ENCODE peak calls at places on chromosome 1, in seven cellular contexts. One of them, this sample, is unnamed.

GRCh38 chr1:18118078-18118477 is 10.5 kb downstream of the IGSF21 start:
- DNase-seq in K562: no peak
- DNase-seq in HepG2: no peak
- DNase-seq in HCT116: no peak
- DNase-seq in GM12878: no peak
- DNase-seq in SK-N-SH: no peak
- DNase-seq in H1: no peak
- DNase-seq in this sample: no peak

GRCh38 chr1:70072239-70072751 is 133.1 kb downstream of the LRRC40 start:
- DNase-seq in SK-N-SH: no peak
- DNase-seq in GM12878: no peak
- DNase-seq in HCT116: no peak
- DNase-seq in H1: no peak
- DNase-seq in HepG2: no peak
- DNase-seq in K562: no peak
- DNase-seq in this sample: no peak

GRCh38 chr1:8495928-8496401 is 178.1 kb downstream of the SLC45A1 start:
- DNase-seq in HepG2: no peak
- DNase-seq in HCT116: peak
- DNase-seq in H1: no peak
- DNase-seq in GM12878: no peak
- DNase-seq in SK-N-SH: no peak
- DNase-seq in K562: peak
- DNase-seq in this sample: no peak

GRCh38 chr1:209086486-209087192 is 496.9 kb upstream of the CAMK1G start:
- DNase-seq in GM12878: peak
- DNase-seq in K562: no peak
- DNase-seq in HCT116: no peak
- DNase-seq in HepG2: no peak
- DNase-seq in SK-N-SH: no peak
- DNase-seq in H1: no peak
- DNase-seq in this sample: no peak

GRCh38 chr1:39305555-39305954 is 101.1 kb downstream of the MACF1 start:
- DNase-seq in GM12878: peak
- DNase-seq in HCT116: no peak
- DNase-seq in H1: no peak
- DNase-seq in HepG2: no peak
- DNase-seq in SK-N-SH: peak
- DNase-seq in K562: no peak
- DNase-seq in this sample: no peak

GRCh38 chr1:215530401-215530984 is 36.6 kb upstream of the KCTD3 start:
- DNase-seq in HepG2: no peak
- DNase-seq in HCT116: no peak
- DNase-seq in K562: no peak
- DNase-seq in SK-N-SH: no peak
- DNase-seq in GM12878: no peak
- DNase-seq in H1: no peak
- DNase-seq in this sample: no peak

GRCh38 chr1:184025242-184025675 is 12.3 kb downstream of the COLGALT2 start:
- DNase-seq in HepG2: peak
- DNase-seq in K562: no peak
- DNase-seq in H1: no peak
- DNase-seq in GM12878: no peak
- DNase-seq in HCT116: no peak
- DNase-seq in SK-N-SH: no peak
- DNase-seq in this sample: peak

GRCh38 chr1:39625462-39626273 is 13.8 kb downstream of the HEYL start:
- DNase-seq in K562: no peak
- DNase-seq in HepG2: no peak
- DNase-seq in HCT116: no peak
- DNase-seq in GM12878: no peak
- DNase-seq in H1: no peak
- DNase-seq in SK-N-SH: peak
- DNase-seq in this sample: no peak

GRCh38 chr1:94081566-94082344 is 39.2 kb downstream of the ABCA4 start:
- DNase-seq in HCT116: no peak
- DNase-seq in SK-N-SH: no peak
- DNase-seq in GM12878: no peak
- DNase-seq in H1: no peak
- DNase-seq in HepG2: no peak
- DNase-seq in K562: no peak
- DNase-seq in this sample: no peak

GRCh38 chr1:167627865-167628641 is 2.0 kb upstream of the RCSD1 start:
- DNase-seq in K562: peak
- DNase-seq in H1: no peak
- DNase-seq in HCT116: no peak
- DNase-seq in SK-N-SH: no peak
- DNase-seq in GM12878: peak
- DNase-seq in HepG2: peak
- DNase-seq in this sample: no peak

GRCh38 chr1:3133671-3134070 is 64.7 kb downstream of the PRDM16 start:
- DNase-seq in H1: no peak
- DNase-seq in SK-N-SH: no peak
- DNase-seq in HepG2: peak
- DNase-seq in K562: no peak
- DNase-seq in HCT116: no peak
- DNase-seq in GM12878: no peak
- DNase-seq in this sample: no peak

GRCh38 chr1:195965475-195965874 is 642.8 kb downstream of the KCNT2 start:
- DNase-seq in K562: peak
- DNase-seq in HepG2: no peak
- DNase-seq in H1: no peak
- DNase-seq in HCT116: no peak
- DNase-seq in SK-N-SH: no peak
- DNase-seq in GM12878: no peak
- DNase-seq in this sample: no peak

GRCh38 chr1:232039303-232039702 is 412.7 kb downstream of the DISC1 start:
- DNase-seq in K562: no peak
- DNase-seq in HepG2: no peak
- DNase-seq in HCT116: no peak
- DNase-seq in SK-N-SH: no peak
- DNase-seq in H1: no peak
- DNase-seq in GM12878: no peak
- DNase-seq in this sample: no peak

GRCh38 chr1:160205242-160205973 is at the start of gene PEA15:
- DNase-seq in HCT116: peak
- DNase-seq in HepG2: no peak
- DNase-seq in K562: peak
- DNase-seq in H1: no peak
- DNase-seq in SK-N-SH: peak
- DNase-seq in GM12878: no peak
- DNase-seq in this sample: peak

GRCh38 chr1:157893681-157894080 is 52.1 kb upstream of the CD5L start:
- DNase-seq in HCT116: no peak
- DNase-seq in SK-N-SH: no peak
- DNase-seq in GM12878: no peak
- DNase-seq in H1: no peak
- DNase-seq in K562: no peak
- DNase-seq in HepG2: no peak
- DNase-seq in this sample: no peak

GRCh38 chr1:151839457-151840409 is at the start of gene C2CD4D:
- DNase-seq in HCT116: peak
- DNase-seq in K562: no peak
- DNase-seq in H1: peak
- DNase-seq in GM12878: peak
- DNase-seq in SK-N-SH: no peak
- DNase-seq in HepG2: peak
- DNase-seq in this sample: peak
- TF ChIP-seq YY1 in HCT116: no peak
- TF ChIP-seq YY1 in K562: no peak
- TF ChIP-seq YY1 in H1: no peak
- TF ChIP-seq YY1 in GM12878: no peak
- TF ChIP-seq YY1 in SK-N-SH: no peak
- TF ChIP-seq YY1 in HepG2: no peak
- TF ChIP-seq YY1 in this sample: no peak

GRCh38 chr1:42143875-42144274 is 9.3 kb upstream of the GUCA2B start:
- DNase-seq in K562: no peak
- DNase-seq in HCT116: no peak
- DNase-seq in HepG2: no peak
- DNase-seq in GM12878: no peak
- DNase-seq in H1: no peak
- DNase-seq in SK-N-SH: no peak
- DNase-seq in this sample: no peak

GRCh38 chr1:42145726-42146125 is 7.5 kb upstream of the GUCA2B start:
- DNase-seq in SK-N-SH: no peak
- DNase-seq in HepG2: no peak
- DNase-seq in H1: no peak
- DNase-seq in HCT116: no peak
- DNase-seq in K562: no peak
- DNase-seq in GM12878: no peak
- DNase-seq in this sample: no peak

GRCh38 chr1:42145190-42145716 is 8.0 kb upstream of the GUCA2B start:
- DNase-seq in H1: no peak
- DNase-seq in HCT116: no peak
- DNase-seq in SK-N-SH: no peak
- DNase-seq in HepG2: no peak
- DNase-seq in GM12878: no peak
- DNase-seq in K562: no peak
- DNase-seq in this sample: no peak

GRCh38 chr1:42142894-42143675 is 10.1 kb upstream of the GUCA2B start:
- DNase-seq in SK-N-SH: no peak
- DNase-seq in H1: no peak
- DNase-seq in HCT116: no peak
- DNase-seq in GM12878: no peak
- DNase-seq in HepG2: no peak
- DNase-seq in K562: no peak
- DNase-seq in this sample: no peak

DNA sequence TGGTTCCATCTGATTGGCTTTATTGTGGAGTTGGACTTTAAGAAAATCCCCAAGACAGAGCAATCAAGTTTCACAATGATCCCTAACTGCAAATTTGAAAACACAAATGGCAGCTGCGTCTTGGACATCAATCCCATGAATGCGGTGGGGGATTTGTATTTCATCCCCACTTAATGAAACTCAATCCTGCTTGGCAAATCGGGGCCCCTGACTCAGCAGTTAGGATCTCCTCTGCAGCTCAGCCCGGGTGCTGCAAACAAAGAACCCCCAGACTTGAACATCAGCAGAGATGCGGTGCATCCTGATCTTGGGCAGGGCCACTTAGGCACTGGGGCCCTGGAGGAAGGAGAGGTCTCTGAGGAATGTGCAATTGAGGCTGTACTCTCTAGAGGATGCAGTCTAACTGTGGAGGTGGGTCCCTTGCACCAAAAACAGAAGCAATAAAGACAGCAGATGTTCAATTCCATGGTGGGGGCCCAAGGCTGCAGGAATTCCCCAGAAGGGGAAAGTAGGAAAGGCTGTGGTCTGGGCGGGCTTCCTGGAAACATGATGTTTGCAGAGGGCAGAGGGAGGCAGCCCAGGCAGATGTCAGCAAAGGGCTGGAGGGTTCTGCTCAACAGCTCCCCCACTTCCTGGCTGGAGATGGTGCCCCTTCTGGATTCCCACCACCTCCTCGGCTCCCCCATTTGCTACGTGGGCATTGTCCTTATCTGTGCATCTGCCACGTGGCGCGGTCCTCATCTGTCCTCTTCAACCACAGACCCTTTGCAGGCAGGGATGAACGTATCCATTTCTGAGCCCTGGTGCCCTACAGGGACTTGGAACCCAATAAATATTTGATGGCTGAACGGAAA is 8.6 kb upstream of the GUCA2B start:
- DNase-seq in HCT116: no peak
- DNase-seq in GM12878: no peak
- DNase-seq in SK-N-SH: no peak
- DNase-seq in H1: no peak
- DNase-seq in K562: no peak
- DNase-seq in HepG2: no peak
- DNase-seq in this sample: no peak
- TF ChIP-seq YY1 in HCT116: no peak
- TF ChIP-seq YY1 in GM12878: no peak
- TF ChIP-seq YY1 in SK-N-SH: no peak
- TF ChIP-seq YY1 in H1: no peak
- TF ChIP-seq YY1 in K562: no peak
- TF ChIP-seq YY1 in HepG2: no peak
- TF ChIP-seq YY1 in this sample: no peak

DNA sequence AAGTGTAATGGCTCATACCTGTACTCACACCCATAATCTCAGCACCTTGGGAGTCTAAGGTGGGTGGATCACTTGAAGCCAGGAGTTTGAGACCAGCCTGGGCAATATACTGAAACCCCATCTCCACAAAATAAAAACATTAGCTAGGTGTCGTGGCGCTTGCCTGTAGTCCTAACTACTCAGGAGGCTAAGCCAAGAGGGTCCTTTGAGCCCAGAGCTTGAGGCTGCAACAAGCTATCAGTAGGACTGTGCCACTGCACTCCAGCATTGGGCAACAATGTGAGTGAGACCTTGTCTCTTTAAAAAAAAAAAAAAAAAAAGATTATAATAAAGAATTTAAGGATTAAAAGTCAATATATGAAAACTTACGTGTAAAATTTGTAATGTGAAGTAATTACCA is 11.7 kb downstream of the BPNT1 start:
- DNase-seq in SK-N-SH: no peak
- DNase-seq in GM12878: no peak
- DNase-seq in H1: no peak
- DNase-seq in HepG2: no peak
- DNase-seq in K562: no peak
- DNase-seq in HCT116: no peak
- DNase-seq in this sample: no peak
- TF ChIP-seq YY1 in SK-N-SH: no peak
- TF ChIP-seq YY1 in GM12878: no peak
- TF ChIP-seq YY1 in H1: no peak
- TF ChIP-seq YY1 in HepG2: no peak
- TF ChIP-seq YY1 in K562: no peak
- TF ChIP-seq YY1 in HCT116: no peak
- TF ChIP-seq YY1 in this sample: no peak

GRCh38 chr1:86504895-86505625 is 36.3 kb downstream of the CLCA1 start:
- DNase-seq in GM12878: no peak
- DNase-seq in SK-N-SH: no peak
- DNase-seq in HepG2: no peak
- DNase-seq in H1: no peak
- DNase-seq in HCT116: no peak
- DNase-seq in K562: no peak
- DNase-seq in this sample: no peak

GRCh38 chr1:86500731-86501130 is 32.0 kb downstream of the CLCA1 start:
- DNase-seq in HCT116: no peak
- DNase-seq in K562: no peak
- DNase-seq in H1: no peak
- DNase-seq in HepG2: no peak
- DNase-seq in GM12878: no peak
- DNase-seq in SK-N-SH: no peak
- DNase-seq in this sample: no peak

GRCh38 chr1:86502721-86503430 is 34.1 kb downstream of the CLCA1 start:
- DNase-seq in SK-N-SH: no peak
- DNase-seq in K562: no peak
- DNase-seq in HepG2: peak
- DNase-seq in GM12878: no peak
- DNase-seq in HCT116: no peak
- DNase-seq in H1: peak
- DNase-seq in this sample: peak

GRCh38 chr1:86503477-86504129 is 34.9 kb downstream of the CLCA1 start:
- DNase-seq in K562: no peak
- DNase-seq in H1: no peak
- DNase-seq in SK-N-SH: no peak
- DNase-seq in HCT116: no peak
- DNase-seq in HepG2: no peak
- DNase-seq in GM12878: no peak
- DNase-seq in this sample: no peak

DNA sequence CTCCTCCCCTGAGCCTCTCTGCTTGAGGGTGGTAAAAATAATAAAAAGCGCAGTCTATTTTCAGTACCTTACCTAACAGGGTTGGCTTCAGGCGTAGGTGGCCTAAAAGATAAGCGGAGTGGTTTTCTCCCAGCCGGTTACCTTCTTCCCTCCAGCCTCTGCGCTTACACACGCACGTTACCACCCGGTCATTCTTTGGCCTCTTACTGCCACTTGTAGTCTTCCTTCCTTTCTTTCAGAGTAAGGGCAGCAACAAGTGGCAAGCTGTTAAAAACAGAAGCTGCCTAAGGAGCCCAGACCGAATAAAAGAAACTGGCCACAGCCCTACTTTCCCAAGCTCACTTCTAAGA is 35.4 kb downstream of the CLCA1 start:
- DNase-seq in K562: peak
- DNase-seq in SK-N-SH: no peak
- DNase-seq in HepG2: no peak
- DNase-seq in H1: no peak
- DNase-seq in HCT116: no peak
- DNase-seq in GM12878: no peak
- DNase-seq in this sample: no peak
- TF ChIP-seq YY1 in K562: no peak
- TF ChIP-seq YY1 in SK-N-SH: no peak
- TF ChIP-seq YY1 in HepG2: no peak
- TF ChIP-seq YY1 in H1: no peak
- TF ChIP-seq YY1 in HCT116: no peak
- TF ChIP-seq YY1 in GM12878: no peak
- TF ChIP-seq YY1 in this sample: no peak